ENCODE peak calls at places on chromosome 10, in seven cellular contexts. J, F, V, Q, A, O and K are unnamed samples. For H3K9me3, the result is how much of the 10 kb centered on the place peaks cover.

GRCh38 chr10:59971915-59972314 is 65.6 kb upstream of the CCDC6 start:
- DNase-seq in A (peak), V (no peak), O (no peak), J (no peak), F (peak), Q (no peak), K (no peak)

GRCh38 chr10:80503584-80504157 is 34.0 kb upstream of the SH2D4B start:
- DNase-seq in Q (no peak), F (no peak), O (no peak), A (no peak), V (no peak), J (no peak), K (no peak)

GRCh38 chr10:124672181-124672638 is 72.0 kb downstream of the FAM53B start:
- DNase-seq in A (peak), F (no peak), V (no peak), Q (no peak), J (peak), O (no peak), K (no peak)

GRCh38 chr10:58896229-58896628 is 280.2 kb upstream of the PHYHIPL start:
- DNase-seq in V (no peak), J (no peak), A (no peak), F (no peak), Q (no peak), O (no peak), K (no peak)

GRCh38 chr10:119871881-119872609 is 598 bp downstream of the MCMBP start:
- DNase-seq in F (peak), A (peak), O (peak), V (peak), J (peak), Q (peak), K (peak)

GRCh38 chr10:34999532-34999931 is 90.6 kb downstream of the CUL2 start:
- DNase-seq in J (no peak), F (no peak), Q (no peak), A (no peak), O (no peak), V (no peak), K (no peak)

GRCh38 chr10:24706479-24707118 is 17.1 kb downstream of the ARHGAP21 start:
- DNase-seq in A (peak), F (peak), O (peak), Q (no peak), V (no peak), J (no peak), K (peak)

GRCh38 chr10:52424343-52424742 is 110.3 kb downstream of the DKK1 start:
- DNase-seq in A (no peak), J (no peak), Q (no peak), O (no peak), V (no peak), F (no peak), K (no peak)

GRCh38 chr10:26437637-26438461 is at the start of gene APBB1IP:
- DNase-seq in V (peak), J (peak), O (peak), A (no peak), F (no peak), Q (peak), K (no peak)

GRCh38 chr10:78203915-78204818 is 170.5 kb downstream of the RPS24 start:
- DNase-seq in V (no peak), Q (no peak), A (peak), O (no peak), J (peak), F (no peak), K (no peak)

GRCh38 chr10:45464958-45465567 is 91.0 kb downstream of the ALOX5 start:
- DNase-seq in J (peak), Q (peak), A (peak), V (peak), F (peak), O (peak), K (peak)

GRCh38 chr10:2048337-2048973 is 311.1 kb upstream of the ADARB2 start:
- DNase-seq in O (no peak), Q (no peak), F (peak), A (no peak), V (no peak), J (no peak), K (no peak)

GRCh38 chr10:118259288-118259906 is 82.7 kb downstream of the FAM204A start:
- DNase-seq in Q (no peak), F (peak), V (no peak), O (no peak), J (peak), A (peak), K (peak)

GRCh38 chr10:101901340-101901739 is 57.7 kb upstream of the KCNIP2 start:
- DNase-seq in A (no peak), J (no peak), O (no peak), Q (no peak), V (no peak), F (no peak), K (no peak)

GRCh38 chr10:60536529-60537114 is 146.9 kb upstream of the ANK3 start:
- DNase-seq in O (no peak), F (peak), V (no peak), Q (no peak), A (peak), J (no peak), K (peak)

GRCh38 chr10:125097409-125098070 is 62.8 kb downstream of the CTBP2 start:
- DNase-seq in V (no peak), F (no peak), O (no peak), Q (no peak), A (no peak), J (no peak), K (no peak)

GRCh38 chr10:91340613-91341362 is 69.4 kb upstream of the HECTD2 start:
- DNase-seq in Q (no peak), O (peak), A (peak), F (peak), V (peak), J (no peak), K (peak)

GRCh38 chr10:114100848-114101741 is 57.4 kb downstream of the ADRB1 start:
- DNase-seq in Q (no peak), V (no peak), F (no peak), A (peak), O (no peak), J (no peak), K (peak)

GRCh38 chr10:18571076-18571475 is 80.3 kb downstream of the NSUN6 start:
- DNase-seq in Q (no peak), A (no peak), F (no peak), O (no peak), J (no peak), V (no peak), K (no peak)
- H3K9me3 ChIP-seq in Q (under half), A (under half), F (under half), O (under half), J (under half), V (under half), K (under half)

GRCh38 chr10:71052708-71053107 is 159.7 kb upstream of the UNC5B start:
- DNase-seq in A (no peak), Q (no peak), J (no peak), F (no peak), O (no peak), V (no peak), K (no peak)
- H3K4me3 ChIP-seq in A (no peak), Q (no peak), J (no peak), F (no peak), O (no peak), V (no peak), K (no peak)

DNA sequence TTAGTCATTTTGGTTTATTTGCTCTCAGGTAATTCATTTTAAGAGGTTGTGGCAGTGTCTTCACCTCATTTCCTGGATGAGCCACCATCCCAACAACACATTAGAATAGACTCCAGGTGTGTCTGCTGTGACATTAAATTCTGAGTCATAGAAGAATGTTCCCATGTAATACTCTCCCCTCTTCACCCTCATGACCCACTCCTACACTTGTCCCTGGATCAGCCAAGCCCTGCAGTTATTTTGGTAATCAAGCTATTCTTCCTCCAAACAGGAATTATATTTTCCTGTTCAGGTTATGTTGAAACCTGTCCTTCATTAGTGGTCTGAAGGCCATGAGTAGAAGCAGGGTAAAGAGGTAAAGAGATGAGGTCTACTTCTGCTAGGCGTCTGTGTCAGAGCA is 944.1 kb downstream of the SORCS3 start:
- DNase-seq in J (no peak), A (no peak), V (no peak), F (peak), Q (no peak), O (no peak), K (no peak)
- H3K9me3 ChIP-seq in J (under half), A (under half), V (under half), F (under half), Q (under half), O (under half), K (under half)

DNA sequence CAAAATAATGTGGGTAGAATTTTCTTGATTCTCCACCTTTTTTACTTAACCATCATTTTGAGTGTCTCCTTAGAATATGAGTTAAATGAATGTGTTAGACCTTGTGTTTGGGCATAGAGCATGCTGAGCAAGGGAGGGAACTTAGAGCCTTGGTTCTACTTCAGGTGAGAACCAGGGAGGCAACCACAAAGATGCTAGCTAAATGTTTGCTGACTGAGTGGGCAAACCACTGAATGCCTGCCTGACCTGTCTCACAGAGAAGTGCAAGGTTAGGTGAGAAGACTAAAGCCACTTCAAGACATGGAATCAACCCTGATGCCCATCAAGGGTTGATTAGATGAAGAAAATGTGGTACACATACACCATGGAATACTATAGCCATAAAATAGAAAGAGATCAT is 242.6 kb upstream of the ZNF32 start:
- DNase-seq in J (no peak), F (peak), A (no peak), V (no peak), Q (no peak), O (no peak), K (no peak)
- H3K4me3 ChIP-seq in J (no peak), F (no peak), A (no peak), V (no peak), Q (no peak), O (no peak), K (no peak)